ENCODE peak calls at places on chromosomes 12 and 14, in six cellular contexts. M is renal cortical epithelial cell; Z is germinal center; X is AG08396; G is activated naive CD4-positive, alpha-beta T cell; K is RPMI8226. T is an unnamed sample.

GRCh38 chr12:9198012-9198411 is 10.2 kb downstream of the PZP start:
- DNase-seq in G (no peak), X (no peak), Z (no peak), K (no peak), M (no peak), T (peak; percentile 2)

GRCh38 chr14:102749833-102750775 is 27.1 kb upstream of the TRAF3 start:
- DNase-seq in X (no peak), Z (no peak), G (no peak), M (no peak), K (no peak), T (peak; percentile 71)

GRCh38 chr14:73833530-73834257 is 17.9 kb upstream of the PTGR2 start:
- DNase-seq in M (peak; percentile 92), G (no peak), K (no peak), X (no peak), Z (no peak), T (peak; percentile 43)

GRCh38 chr12:48786591-48787544 is 2.0 kb downstream of the ADCY6 start:
- DNase-seq in Z (no peak), M (no peak), G (no peak), X (no peak), K (no peak), T (no peak)

GRCh38 chr14:86038401-86038985 is 508.5 kb downstream of the FLRT2 start:
- DNase-seq in K (peak; percentile 42), G (peak; percentile 12), Z (peak; percentile 4), M (peak; percentile 24), X (peak; percentile 21), T (peak; percentile 80)

GRCh38 chr12:101777476-101777875 is 38.2 kb upstream of the SYCP3 start:
- DNase-seq in K (peak; percentile 72), M (no peak), X (no peak), Z (no peak), G (no peak), T (no peak)

GRCh38 chr14:30906752-30907658 is 32.6 kb downstream of the COCH start:
- DNase-seq in G (no peak), Z (no peak), X (no peak), K (no peak), M (peak; percentile 27), T (peak; percentile 35)

GRCh38 chr12:29153231-29153630 is 4.2 kb downstream of the FAR2 start:
- DNase-seq in M (no peak), Z (no peak), K (peak; percentile 60), X (no peak), G (no peak), T (peak; percentile 72)

GRCh38 chr14:65239143-65239672 is 136.9 kb upstream of the MAX start:
- DNase-seq in Z (no peak), M (peak; percentile 90), K (no peak), X (no peak), G (no peak), T (no peak)

GRCh38 chr12:70535896-70536374 is 101.3 kb downstream of the PTPRB start:
- DNase-seq in G (no peak), X (no peak), Z (no peak), M (no peak), K (peak; percentile 12), T (no peak)

GRCh38 chr14:103121846-103122577 is 1.2 kb upstream of the TNFAIP2 start:
- DNase-seq in K (peak; percentile 54), M (peak; percentile 93), Z (no peak), X (no peak), G (no peak), T (peak; percentile 98)

GRCh38 chr12:102438047-102438822 is 42.1 kb downstream of the IGF1 start:
- DNase-seq in Z (no peak), G (no peak), X (peak; percentile 16), K (no peak), M (no peak), T (no peak)

GRCh38 chr14:67166450-67166853 is 22.8 kb upstream of the GARIN2 start:
- DNase-seq in G (no peak), M (peak; percentile 52), K (peak; percentile 43), Z (peak; percentile 6), X (no peak), T (peak; percentile 69)

GRCh38 chr12:57519758-57520007 is 631 bp downstream of the DDIT3 start:
- DNase-seq in X (no peak), Z (peak; percentile 30), G (no peak), M (no peak), K (peak; percentile 43), T (no peak)

GRCh38 chr14:35534884-35535793 is 1.2 kb downstream of the INSM2 start:
- DNase-seq in Z (peak; percentile 57), K (peak; percentile 71), M (peak; percentile 29), X (peak; percentile 89), G (peak; percentile 17), T (peak; percentile 89)

GRCh38 chr14:20632831-20633771 is 8.4 kb downstream of the OR6S1 start:
- DNase-seq in G (no peak), X (peak; percentile 75), K (peak; percentile 81), Z (peak; percentile 41), M (peak; percentile 59), T (peak; percentile 79)

GRCh38 chr14:51173863-51174262 is 66.2 kb upstream of the TMX1 start:
- DNase-seq in X (no peak), Z (no peak), G (no peak), K (no peak), M (no peak), T (no peak)

GRCh38 chr12:41106315-41106714 is 81.8 kb upstream of the PDZRN4 start:
- DNase-seq in M (no peak), X (no peak), Z (no peak), G (no peak), K (no peak), T (no peak)

GRCh38 chr14:68970096-68970612 is 8.9 kb downstream of the ACTN1 start:
- DNase-seq in K (no peak), Z (no peak), M (no peak), G (peak; percentile 32), X (no peak), T (peak; percentile 72)

GRCh38 chr14:96681826-96682225 is 115.4 kb upstream of the VRK1 start:
- DNase-seq in G (no peak), K (no peak), X (no peak), M (no peak), Z (no peak), T (no peak)

GRCh38 chr14:78782551-78782950 is 612.4 kb downstream of the NRXN3 start:
- DNase-seq in G (no peak), M (no peak), Z (no peak), X (no peak), K (no peak), T (no peak)